ENCODE peak calls at places on chromosomes 6 and 20, in five cellular contexts. H, P, Y, J and K are unnamed samples.

GRCh38 chr20:24118781-24119175 is 130.2 kb upstream of the GGTLC1 start:
- DNase-seq in H (no peak), P (no peak), Y (no peak), J (peak), K (no peak)

GRCh38 chr20:1313236-1313964 is 15.5 kb downstream of the SDCBP2 start:
- DNase-seq in H (peak), P (peak), Y (peak), J (peak), K (peak)

GRCh38 chr6:81750660-81751387 is 1.7 kb downstream of the TENT5A start:
- DNase-seq in H (no peak), P (no peak), Y (no peak), J (peak), K (no peak)

GRCh38 chr6:131210469-131210868 is 75.2 kb downstream of the AKAP7 start:
- DNase-seq in H (no peak), P (no peak), Y (no peak), J (peak), K (no peak)

GRCh38 chr6:153150400-153150766 is 19.3 kb upstream of the RGS17 start:
- DNase-seq in H (no peak), P (no peak), Y (no peak), J (no peak), K (no peak)

GRCh38 chr20:58945967-58946631 is 35.0 kb upstream of the NELFCD start:
- DNase-seq in H (no peak), P (no peak), Y (no peak), J (no peak), K (no peak)

GRCh38 chr6:125189494-125189893 is 35.9 kb downstream of the TPD52L1 start:
- DNase-seq in H (no peak), P (no peak), Y (no peak), J (no peak), K (no peak)

GRCh38 chr6:149190228-149190831 is 127.2 kb upstream of the TAB2 start:
- DNase-seq in H (no peak), P (no peak), Y (no peak), J (no peak), K (no peak)

GRCh38 chr6:135251964-135252429 is 70.9 kb downstream of the MYB start:
- DNase-seq in H (no peak), P (no peak), Y (no peak), J (peak), K (no peak)